ENCODE peak calls at places on chromosomes 4 and X, in six cellular contexts. One of them, this sample, is unnamed.

GRCh38 chr4:16692021-16692420 is 206.4 kb downstream of the LDB2 start:
- DNase-seq in CD8-positive, alpha-beta T cell: no peak
- DNase-seq in stimulated activated CD4-positive, alpha-beta T cell treated with anti-CD3 and anti-CD28 coated beads, TNF-alpha, amount 100 ng/mL, for 4 hours: no peak
- DNase-seq in B cell: no peak
- DNase-seq in brain microvascular endothelial cell: no peak
- DNase-seq in Right ventricle myocardium superior: no peak
- DNase-seq in this sample: no peak

GRCh38 chr4:74364649-74365491 is at the start of gene EREG:
- DNase-seq in B cell: peak
- DNase-seq in stimulated activated CD4-positive, alpha-beta T cell treated with anti-CD3 and anti-CD28 coated beads, TNF-alpha, amount 100 ng/mL, for 4 hours: no peak
- DNase-seq in brain microvascular endothelial cell: peak
- DNase-seq in Right ventricle myocardium superior: peak
- DNase-seq in CD8-positive, alpha-beta T cell: peak
- DNase-seq in this sample: no peak

GRCh38 chrX:83469551-83469950 is 38.5 kb upstream of the POU3F4 start:
- DNase-seq in stimulated activated CD4-positive, alpha-beta T cell treated with anti-CD3 and anti-CD28 coated beads, TNF-alpha, amount 100 ng/mL, for 4 hours: no peak
- DNase-seq in B cell: no peak
- DNase-seq in brain microvascular endothelial cell: no peak
- DNase-seq in Right ventricle myocardium superior: no peak
- DNase-seq in CD8-positive, alpha-beta T cell: peak
- DNase-seq in this sample: peak

GRCh38 chrX:31353095-31353494 is 281.3 kb upstream of the FTHL17 start:
- DNase-seq in Right ventricle myocardium superior: no peak
- DNase-seq in CD8-positive, alpha-beta T cell: no peak
- DNase-seq in stimulated activated CD4-positive, alpha-beta T cell treated with anti-CD3 and anti-CD28 coated beads, TNF-alpha, amount 100 ng/mL, for 4 hours: no peak
- DNase-seq in B cell: no peak
- DNase-seq in brain microvascular endothelial cell: peak
- DNase-seq in this sample: no peak

GRCh38 chrX:18160369-18160768 is 60.3 kb downstream of the BEND2 start:
- DNase-seq in Right ventricle myocardium superior: no peak
- DNase-seq in B cell: no peak
- DNase-seq in CD8-positive, alpha-beta T cell: no peak
- DNase-seq in brain microvascular endothelial cell: no peak
- DNase-seq in stimulated activated CD4-positive, alpha-beta T cell treated with anti-CD3 and anti-CD28 coated beads, TNF-alpha, amount 100 ng/mL, for 4 hours: no peak
- DNase-seq in this sample: no peak

GRCh38 chr4:150950657-150951056 is 64.4 kb downstream of the LRBA start:
- DNase-seq in Right ventricle myocardium superior: no peak
- DNase-seq in stimulated activated CD4-positive, alpha-beta T cell treated with anti-CD3 and anti-CD28 coated beads, TNF-alpha, amount 100 ng/mL, for 4 hours: no peak
- DNase-seq in brain microvascular endothelial cell: no peak
- DNase-seq in B cell: no peak
- DNase-seq in CD8-positive, alpha-beta T cell: no peak
- DNase-seq in this sample: no peak

GRCh38 chr4:155666701-155667537 is at the start of gene GUCY1A1:
- DNase-seq in CD8-positive, alpha-beta T cell: no peak
- DNase-seq in stimulated activated CD4-positive, alpha-beta T cell treated with anti-CD3 and anti-CD28 coated beads, TNF-alpha, amount 100 ng/mL, for 4 hours: no peak
- DNase-seq in brain microvascular endothelial cell: no peak
- DNase-seq in Right ventricle myocardium superior: peak
- DNase-seq in B cell: no peak
- DNase-seq in this sample: peak

GRCh38 chr4:138555584-138555983 is 313.4 kb upstream of the SLC7A11 start:
- DNase-seq in stimulated activated CD4-positive, alpha-beta T cell treated with anti-CD3 and anti-CD28 coated beads, TNF-alpha, amount 100 ng/mL, for 4 hours: no peak
- DNase-seq in brain microvascular endothelial cell: no peak
- DNase-seq in B cell: no peak
- DNase-seq in Right ventricle myocardium superior: no peak
- DNase-seq in CD8-positive, alpha-beta T cell: no peak
- DNase-seq in this sample: no peak

GRCh38 chr4:140296335-140296753 is 77.1 kb upstream of the SCOC start:
- DNase-seq in brain microvascular endothelial cell: peak
- DNase-seq in CD8-positive, alpha-beta T cell: no peak
- DNase-seq in stimulated activated CD4-positive, alpha-beta T cell treated with anti-CD3 and anti-CD28 coated beads, TNF-alpha, amount 100 ng/mL, for 4 hours: no peak
- DNase-seq in B cell: no peak
- DNase-seq in Right ventricle myocardium superior: peak
- DNase-seq in this sample: peak

This sample was measured in NCI-H524.